ENCODE peak calls at places on chromosome 9, in four cellular contexts. N is CD8-positive, alpha-beta T cell; J is NCI-H1417; F is A172. B is an unnamed sample.

GRCh38 chr9:95092321-95093072 is 225.0 kb downstream of the FANCC start:
- DNase-seq in J (no peak), F (peak), N (no peak), B (peak)

GRCh38 chr9:124260769-124261603 is 3.2 kb downstream of the NEK6 start:
- DNase-seq in F (peak), N (no peak), J (no peak), B (peak)

GRCh38 chr9:136011703-136012496 is 50.7 kb upstream of the UBAC1 start:
- DNase-seq in J (no peak), F (no peak), N (no peak), B (no peak)

GRCh38 chr9:87681271-87682061 is 44.5 kb upstream of the CTSL start:
- DNase-seq in F (no peak), J (no peak), N (no peak), B (no peak)

GRCh38 chr9:102911185-102911584 is 83.9 kb upstream of the CYLC2 start:
- DNase-seq in J (no peak), N (no peak), F (no peak), B (no peak)

GRCh38 chr9:75964431-75964830 is 74.0 kb downstream of the PCSK5 start:
- DNase-seq in F (peak), J (no peak), N (no peak), B (no peak)

GRCh38 chr9:123376218-123377071 is 20.4 kb downstream of the CRB2 start:
- DNase-seq in N (no peak), J (no peak), F (no peak), B (no peak)

GRCh38 chr9:18256574-18256973 is 217.4 kb upstream of the ADAMTSL1 start:
- DNase-seq in F (no peak), N (no peak), J (peak), B (peak)

GRCh38 chr9:136430591-136431234 is 8.9 kb downstream of the INPP5E start:
- DNase-seq in J (no peak), F (no peak), N (no peak), B (no peak)

GRCh38 chr9:115015018-115015635 is 84.7 kb upstream of the TNFSF8 start:
- DNase-seq in N (no peak), F (peak), J (peak), B (peak)

GRCh38 chr9:29439961-29440360 is 1866.7 kb upstream of the C9orf72 start:
- DNase-seq in J (no peak), N (no peak), F (peak), B (no peak)

GRCh38 chr9:136700309-136700708 is 12.1 kb upstream of the DIPK1B start:
- DNase-seq in N (no peak), J (no peak), F (no peak), B (peak)

GRCh38 chr9:114250235-114250568 is 72.7 kb upstream of the ORM1 start:
- DNase-seq in J (no peak), N (no peak), F (peak), B (peak)

GRCh38 chr9:14749738-14750137 is 27.2 kb upstream of the CER1 start:
- DNase-seq in N (no peak), J (peak), F (no peak), B (no peak)

GRCh38 chr9:94826044-94826443 is 99.5 kb downstream of the AOPEP start:
- DNase-seq in N (no peak), F (no peak), J (no peak), B (no peak)

GRCh38 chr9:99478469-99479027 is 256.5 kb downstream of the SEC61B start:
- DNase-seq in F (no peak), N (no peak), J (no peak), B (no peak)

GRCh38 chr9:86807577-86807976 is 139.7 kb downstream of the GAS1 start:
- DNase-seq in F (no peak), J (no peak), N (no peak), B (no peak)

GRCh38 chr9:96417610-96418073 is 528 bp downstream of the ZNF367 start:
- DNase-seq in J (peak), F (no peak), N (no peak), B (peak)

GRCh38 chr9:114869845-114870244 is 60.5 kb downstream of the TNFSF8 start:
- DNase-seq in J (no peak), F (no peak), N (peak), B (no peak)

GRCh38 chr9:17907780-17908513 is 329.1 kb downstream of the SH3GL2 start:
- DNase-seq in F (no peak), N (no peak), J (no peak), B (no peak)

B was measured in MG63.